ENCODE peak calls at places on chromosomes 11 and 22, in four cellular contexts. One of them, this sample, is unnamed. For H3K9me1, the result is how much of the 10 kb centered on the place peaks cover.

GRCh38 chr11:47977651-47978050 is 2.7 kb upstream of the PTPRJ start:
- DNase-seq in K562: no peak
- DNase-seq in endothelial cell of umbilical vein: no peak
- DNase-seq in IMR-90: peak
- DNase-seq in this sample: no peak

GRCh38 chr11:2999464-2999998 is 7.4 kb upstream of the NAP1L4 start:
- DNase-seq in K562: no peak
- DNase-seq in IMR-90: no peak
- DNase-seq in endothelial cell of umbilical vein: no peak
- DNase-seq in this sample: no peak

GRCh38 chr11:61129608-61130523 is 27.6 kb downstream of the CD5 start:
- DNase-seq in endothelial cell of umbilical vein: peak
- DNase-seq in K562: peak
- DNase-seq in IMR-90: peak
- DNase-seq in this sample: peak

GRCh38 chr22:37231406-37232139 is 12.5 kb downstream of the RAC2 start:
- DNase-seq in endothelial cell of umbilical vein: no peak
- DNase-seq in IMR-90: no peak
- DNase-seq in K562: no peak
- DNase-seq in this sample: no peak

GRCh38 chr11:77003954-77004353 is 30.2 kb upstream of the B3GNT6 start:
- DNase-seq in IMR-90: peak
- DNase-seq in K562: no peak
- DNase-seq in endothelial cell of umbilical vein: peak
- DNase-seq in this sample: no peak

GRCh38 chr22:26671317-26672059 is 14.1 kb downstream of the MIAT start:
- DNase-seq in endothelial cell of umbilical vein: no peak
- DNase-seq in IMR-90: no peak
- DNase-seq in K562: no peak
- DNase-seq in this sample: peak

GRCh38 chr11:86955674-86956522 is 703 bp upstream of the FZD4 start:
- DNase-seq in K562: peak
- DNase-seq in endothelial cell of umbilical vein: peak
- DNase-seq in IMR-90: peak
- DNase-seq in this sample: no peak

GRCh38 chr11:35619754-35620640 is 1.7 kb downstream of the FJX1 start:
- DNase-seq in K562: peak
- DNase-seq in endothelial cell of umbilical vein: peak
- DNase-seq in IMR-90: peak
- DNase-seq in this sample: no peak

GRCh38 chr11:34327804-34328631 is 29.8 kb downstream of the ABTB2 start:
- DNase-seq in endothelial cell of umbilical vein: no peak
- DNase-seq in K562: no peak
- DNase-seq in IMR-90: peak
- DNase-seq in this sample: no peak

GRCh38 chr22:25627271-25627848 is 62.9 kb downstream of the GRK3 start:
- DNase-seq in endothelial cell of umbilical vein: peak
- DNase-seq in K562: no peak
- DNase-seq in IMR-90: peak
- DNase-seq in this sample: no peak

GRCh38 chr22:25623851-25624250 is 59.4 kb downstream of the GRK3 start:
- DNase-seq in K562: no peak
- DNase-seq in IMR-90: no peak
- DNase-seq in endothelial cell of umbilical vein: no peak
- DNase-seq in this sample: no peak

GRCh38 chr22:25628494-25628893 is 64.0 kb downstream of the GRK3 start:
- DNase-seq in endothelial cell of umbilical vein: no peak
- DNase-seq in K562: no peak
- DNase-seq in IMR-90: no peak
- DNase-seq in this sample: no peak

GRCh38 chr22:25624486-25624885 is 60.0 kb downstream of the GRK3 start:
- DNase-seq in IMR-90: no peak
- DNase-seq in K562: no peak
- DNase-seq in endothelial cell of umbilical vein: no peak
- DNase-seq in this sample: no peak

GRCh38 chr22:25626146-25626992 is 61.9 kb downstream of the GRK3 start:
- DNase-seq in endothelial cell of umbilical vein: no peak
- DNase-seq in IMR-90: no peak
- DNase-seq in K562: no peak
- DNase-seq in this sample: no peak
- H3K9me1 ChIP-seq in endothelial cell of umbilical vein: under half
- H3K9me1 ChIP-seq in IMR-90: under half
- H3K9me1 ChIP-seq in K562: under half
- H3K9me1 ChIP-seq in this sample: under half

GRCh38 chr11:124581817-124582216 is 12.0 kb downstream of the OR8A1 start:
- DNase-seq in K562: no peak
- DNase-seq in IMR-90: no peak
- DNase-seq in endothelial cell of umbilical vein: no peak
- DNase-seq in this sample: no peak

GRCh38 chr11:124582565-124582964 is 12.8 kb downstream of the OR8A1 start:
- DNase-seq in K562: no peak
- DNase-seq in IMR-90: no peak
- DNase-seq in endothelial cell of umbilical vein: no peak
- DNase-seq in this sample: no peak

GRCh38 chr11:124586247-124586860 is 16.6 kb downstream of the OR8A1 start:
- DNase-seq in K562: peak
- DNase-seq in endothelial cell of umbilical vein: peak
- DNase-seq in IMR-90: peak
- DNase-seq in this sample: no peak

GRCh38 chr11:124584681-124585372 is 15.0 kb downstream of the OR8A1 start:
- DNase-seq in IMR-90: no peak
- DNase-seq in K562: no peak
- DNase-seq in endothelial cell of umbilical vein: no peak
- DNase-seq in this sample: no peak

GRCh38 chr11:124583827-124584226 is 14.0 kb downstream of the OR8A1 start:
- DNase-seq in endothelial cell of umbilical vein: no peak
- DNase-seq in K562: no peak
- DNase-seq in IMR-90: no peak
- DNase-seq in this sample: no peak
- H3K9me1 ChIP-seq in endothelial cell of umbilical vein: under half
- H3K9me1 ChIP-seq in K562: under half
- H3K9me1 ChIP-seq in IMR-90: under half
- H3K9me1 ChIP-seq in this sample: under half

GRCh38 chr11:89626366-89626765 is 83.7 kb upstream of the TRIM77 start:
- DNase-seq in endothelial cell of umbilical vein: no peak
- DNase-seq in K562: no peak
- DNase-seq in IMR-90: no peak
- DNase-seq in this sample: no peak
- H3K9me1 ChIP-seq in endothelial cell of umbilical vein: under half
- H3K9me1 ChIP-seq in K562: under half
- H3K9me1 ChIP-seq in IMR-90: under half
- H3K9me1 ChIP-seq in this sample: under half

GRCh38 chr11:45278721-45279120 is 7.4 kb downstream of the SYT13 start:
- DNase-seq in K562: no peak
- DNase-seq in IMR-90: no peak
- DNase-seq in endothelial cell of umbilical vein: no peak
- DNase-seq in this sample: no peak
- H3K9me1 ChIP-seq in K562: under half
- H3K9me1 ChIP-seq in IMR-90: under half
- H3K9me1 ChIP-seq in endothelial cell of umbilical vein: under half
- H3K9me1 ChIP-seq in this sample: under half

GRCh38 chr11:8763070-8763469 is 80.5 kb downstream of the RPL27A start:
- DNase-seq in endothelial cell of umbilical vein: no peak
- DNase-seq in K562: no peak
- DNase-seq in IMR-90: no peak
- DNase-seq in this sample: no peak
- H3K9me1 ChIP-seq in endothelial cell of umbilical vein: under half
- H3K9me1 ChIP-seq in K562: under half
- H3K9me1 ChIP-seq in IMR-90: under half
- H3K9me1 ChIP-seq in this sample: under half

DNA sequence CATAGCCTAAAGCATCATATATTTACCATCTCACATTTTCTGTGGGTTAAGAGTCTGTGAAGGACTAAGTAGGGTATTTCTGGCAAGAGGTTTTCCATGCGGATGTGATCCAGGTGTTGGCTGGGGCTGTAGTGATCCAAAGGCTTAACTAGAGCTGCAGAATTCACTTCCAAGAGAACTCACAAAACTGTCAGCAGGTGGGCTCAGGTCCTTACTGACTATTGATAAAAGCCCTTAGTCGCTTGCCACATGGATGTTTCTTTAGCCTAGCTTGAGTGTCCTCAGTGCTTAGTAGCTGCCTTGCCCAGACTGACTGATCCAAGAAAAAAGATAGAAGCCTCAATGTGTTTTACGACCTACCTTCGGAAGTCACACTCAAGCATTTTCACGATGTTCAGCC is 250.8 kb downstream of the CNTN5 start:
- DNase-seq in K562: no peak
- DNase-seq in IMR-90: no peak
- DNase-seq in endothelial cell of umbilical vein: no peak
- DNase-seq in this sample: no peak
- H3K9me1 ChIP-seq in K562: under half
- H3K9me1 ChIP-seq in IMR-90: under half
- H3K9me1 ChIP-seq in endothelial cell of umbilical vein: under half
- H3K9me1 ChIP-seq in this sample: under half

GRCh38 chr11:117668291-117668690 is 128.7 kb downstream of the DSCAML1 start:
- DNase-seq in endothelial cell of umbilical vein: no peak
- DNase-seq in K562: no peak
- DNase-seq in IMR-90: no peak
- DNase-seq in this sample: no peak

GRCh38 chr11:117670443-117670842 is 126.6 kb downstream of the DSCAML1 start:
- DNase-seq in IMR-90: no peak
- DNase-seq in endothelial cell of umbilical vein: no peak
- DNase-seq in K562: no peak
- DNase-seq in this sample: no peak

GRCh38 chr11:117669616-117670015 is 127.4 kb downstream of the DSCAML1 start:
- DNase-seq in IMR-90: no peak
- DNase-seq in K562: no peak
- DNase-seq in endothelial cell of umbilical vein: no peak
- DNase-seq in this sample: no peak

GRCh38 chr11:117670924-117671323 is 126.1 kb downstream of the DSCAML1 start:
- DNase-seq in K562: no peak
- DNase-seq in IMR-90: no peak
- DNase-seq in endothelial cell of umbilical vein: no peak
- DNase-seq in this sample: no peak

DNA sequence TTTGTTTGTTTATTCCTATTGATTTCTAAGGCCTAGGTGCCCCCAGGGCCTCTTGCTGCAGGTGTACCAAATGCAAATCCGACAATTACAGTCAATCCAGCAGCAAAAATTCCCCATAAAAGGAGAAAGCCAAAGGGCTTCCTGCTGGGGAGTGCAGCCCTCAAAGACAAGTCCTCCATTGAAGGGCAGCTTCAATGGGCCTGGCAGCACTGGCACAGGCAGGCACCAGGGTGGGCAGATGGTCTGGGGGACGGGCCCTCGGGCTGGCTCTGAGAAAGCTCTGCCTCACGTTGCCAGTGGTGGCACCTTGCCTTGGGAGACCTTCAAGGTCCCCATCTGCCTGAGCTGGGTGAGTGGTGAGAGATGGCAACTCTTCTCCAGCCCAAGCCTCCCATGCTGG is 128.0 kb downstream of the DSCAML1 start:
- DNase-seq in IMR-90: no peak
- DNase-seq in endothelial cell of umbilical vein: no peak
- DNase-seq in K562: no peak
- DNase-seq in this sample: no peak
- H3K9me1 ChIP-seq in IMR-90: under half
- H3K9me1 ChIP-seq in endothelial cell of umbilical vein: under half
- H3K9me1 ChIP-seq in K562: under half
- H3K9me1 ChIP-seq in this sample: under half

This sample was measured in keratinocyte.